ENCODE peak calls at places on chromosomes 13 and 19, in ten cellular contexts. U, I, V, T, C, M, O, L, Q and H are unnamed samples. For H3K27me3, the result is how much of the 10 kb centered on the place peaks cover.

GRCh38 chr13:24228852-24229458 is 68.4 kb downstream of the SPATA13 start:
- DNase-seq in U (no peak), I (peak), V (no peak), T (peak), C (peak), M (no peak), O (peak), L (no peak), Q (no peak), H (no peak)

GRCh38 chr19:9306443-9306842 is 3.2 kb downstream of the ZNF699 start:
- DNase-seq in U (no peak), I (no peak), V (no peak), T (peak), C (no peak), M (no peak), O (no peak), L (no peak), Q (no peak), H (no peak)

GRCh38 chr13:38582133-38582532 is 104.7 kb upstream of the FREM2 start:
- DNase-seq in U (no peak), I (peak), V (no peak), T (peak), C (peak), M (no peak), O (peak), L (no peak), Q (no peak), H (no peak)

GRCh38 chr13:44197791-44198770 is 175.5 kb upstream of the SERP2 start:
- DNase-seq in U (no peak), I (no peak), V (no peak), T (peak), C (no peak), M (no peak), O (no peak), L (no peak), Q (no peak), H (no peak)

GRCh38 chr19:50202399-50202798 is 1.0 kb upstream of the MYH14 start:
- DNase-seq in U (no peak), I (no peak), V (no peak), T (no peak), C (no peak), M (no peak), O (no peak), L (no peak), Q (no peak), H (no peak)

GRCh38 chr19:2624537-2625091 is 77.9 kb downstream of the GNG7 start:
- DNase-seq in U (no peak), I (no peak), V (no peak), T (no peak), C (peak), M (peak), O (peak), L (no peak), Q (no peak), H (peak)

GRCh38 chr13:32938907-32939306 is 77.3 kb upstream of the KL start:
- DNase-seq in U (no peak), I (no peak), V (no peak), T (peak), C (no peak), M (no peak), O (no peak), L (no peak), Q (no peak), H (no peak)

GRCh38 chr19:29771708-29772415 is 39.9 kb upstream of the CCNE1 start:
- DNase-seq in U (peak), I (peak), V (peak), T (peak), C (peak), M (no peak), O (peak), L (no peak), Q (no peak), H (no peak)

GRCh38 chr19:13329766-13330165 is 176.5 kb downstream of the CACNA1A start:
- DNase-seq in U (no peak), I (no peak), V (no peak), T (peak), C (no peak), M (no peak), O (no peak), L (no peak), Q (no peak), H (no peak)

GRCh38 chr13:79228972-79229371 is 177.1 kb downstream of the RBM26 start:
- DNase-seq in U (no peak), I (no peak), V (no peak), T (no peak), C (no peak), M (no peak), O (no peak), L (no peak), Q (no peak), H (no peak)

GRCh38 chr13:94065741-94066140 is 413.7 kb downstream of the DCT start:
- DNase-seq in U (no peak), I (no peak), V (no peak), T (peak), C (no peak), M (no peak), O (no peak), L (no peak), Q (no peak), H (no peak)

GRCh38 chr13:112990783-112991182 is 21.8 kb downstream of the MCF2L start:
- DNase-seq in U (no peak), I (no peak), V (peak), T (no peak), C (no peak), M (no peak), O (peak), L (no peak), Q (no peak), H (no peak)

GRCh38 chr13:41327994-41328778 is 17.1 kb downstream of the NAA16 start:
- DNase-seq in U (no peak), I (peak), V (no peak), T (no peak), C (no peak), M (no peak), O (no peak), L (no peak), Q (no peak), H (no peak)

GRCh38 chr19:15769586-15769985 is 17.9 kb upstream of the OR10H5 start:
- DNase-seq in U (no peak), I (no peak), V (no peak), T (no peak), C (no peak), M (no peak), O (no peak), L (no peak), Q (no peak), H (no peak)

GRCh38 chr13:19622189-19622588 is 11.3 kb upstream of the MPHOSPH8 start:
- DNase-seq in U (no peak), I (no peak), V (no peak), T (no peak), C (no peak), M (no peak), O (no peak), L (no peak), Q (no peak), H (no peak)

GRCh38 chr13:29849731-29850212 is 645 bp downstream of the UBL3 start:
- DNase-seq in U (peak), I (peak), V (peak), T (peak), C (peak), M (peak), O (peak), L (peak), Q (no peak), H (peak)

GRCh38 chr13:112643759-112644459 is 45.9 kb upstream of the ATP11A start:
- DNase-seq in U (no peak), I (no peak), V (no peak), T (no peak), C (no peak), M (no peak), O (peak), L (peak), Q (no peak), H (peak)

GRCh38 chr13:27465611-27466010 is 15.2 kb upstream of the MTIF3 start:
- DNase-seq in U (no peak), I (peak), V (no peak), T (no peak), C (no peak), M (no peak), O (no peak), L (no peak), Q (no peak), H (no peak)

GRCh38 chr19:41377977-41378707 is 1.8 kb downstream of the TMEM91 start:
- DNase-seq in U (no peak), I (no peak), V (no peak), T (no peak), C (no peak), M (no peak), O (no peak), L (peak), Q (no peak), H (no peak)

GRCh38 chr19:7595466-7596133 is at the start of gene CAMSAP3:
- DNase-seq in U (no peak), I (no peak), V (peak), T (no peak), C (no peak), M (no peak), O (peak), L (no peak), Q (no peak), H (no peak)

GRCh38 chr13:31611214-31611613 is 128.1 kb upstream of the RXFP2 start:
- DNase-seq in U (no peak), I (no peak), V (no peak), T (no peak), C (no peak), M (no peak), O (no peak), L (no peak), Q (no peak), H (no peak)

GRCh38 chr13:94520001-94520400 is 40.5 kb upstream of the DCT start:
- DNase-seq in U (no peak), I (no peak), V (no peak), T (no peak), C (no peak), M (no peak), O (no peak), L (no peak), Q (no peak), H (no peak)

GRCh38 chr13:109649713-109650112 is 136.7 kb downstream of the IRS2 start:
- DNase-seq in U (no peak), I (no peak), V (no peak), T (no peak), C (no peak), M (no peak), O (no peak), L (no peak), Q (no peak), H (no peak)

GRCh38 chr19:14146789-14147216 is 10.4 kb upstream of the ASF1B start:
- DNase-seq in U (no peak), I (no peak), V (no peak), T (peak), C (peak), M (no peak), O (no peak), L (peak), Q (no peak), H (no peak)

GRCh38 chr19:49692102-49692599 is 1.2 kb downstream of the CPT1C start:
- DNase-seq in U (peak), I (no peak), V (no peak), T (no peak), C (no peak), M (no peak), O (no peak), L (no peak), Q (no peak), H (no peak)

GRCh38 chr13:75151081-75151643 is 330.8 kb downstream of the TBC1D4 start:
- DNase-seq in U (no peak), I (no peak), V (no peak), T (peak), C (no peak), M (no peak), O (no peak), L (no peak), Q (no peak), H (no peak)

GRCh38 chr13:86559915-86560314 is 760.7 kb upstream of the SLITRK6 start:
- DNase-seq in U (no peak), I (no peak), V (no peak), T (no peak), C (no peak), M (no peak), O (no peak), L (no peak), Q (no peak), H (no peak)

GRCh38 chr13:45456196-45456972 is 8.4 kb upstream of the COG3 start:
- DNase-seq in U (no peak), I (peak), V (no peak), T (peak), C (no peak), M (no peak), O (no peak), L (no peak), Q (no peak), H (no peak)

GRCh38 chr19:9945319-9945966 is 9.1 kb upstream of the OLFM2 start:
- DNase-seq in U (peak), I (peak), V (peak), T (peak), C (peak), M (peak), O (peak), L (peak), Q (no peak), H (no peak)

GRCh38 chr19:34365463-34366401 is 736 bp downstream of the GPI start:
- DNase-seq in U (peak), I (peak), V (peak), T (peak), C (peak), M (no peak), O (peak), L (peak), Q (no peak), H (peak)

GRCh38 chr19:47485210-47485609 is 1.2 kb upstream of the KPTN start:
- DNase-seq in U (no peak), I (no peak), V (no peak), T (no peak), C (no peak), M (no peak), O (no peak), L (no peak), Q (no peak), H (no peak)

GRCh38 chr19:408441-409005 is 424 bp downstream of the C2CD4C start:
- DNase-seq in U (no peak), I (no peak), V (no peak), T (no peak), C (no peak), M (no peak), O (no peak), L (no peak), Q (no peak), H (peak)
- H3K4me3 ChIP-seq in U (peak), I (peak), V (peak), T (peak), C (peak), M (peak), O (no peak), L (peak), Q (peak), H (peak)

DNA sequence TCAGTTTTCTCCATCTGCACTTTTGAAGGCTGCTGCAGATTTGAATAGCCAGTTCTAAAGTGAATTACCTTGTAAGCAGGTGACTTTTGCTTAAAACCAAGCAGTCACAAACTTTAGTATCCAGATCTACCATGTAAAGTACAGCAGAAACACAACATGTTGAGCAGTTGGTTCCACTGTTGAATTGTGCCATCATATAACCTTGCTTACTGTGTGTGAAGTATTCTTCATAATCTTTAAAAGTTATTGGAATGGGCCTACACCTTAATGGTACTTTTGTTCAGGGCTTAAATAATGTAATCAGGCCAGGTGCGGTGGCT is 23.2 kb upstream of the MTUS2 start:
- DNase-seq in U (no peak), I (no peak), V (no peak), T (no peak), C (no peak), M (no peak), O (no peak), L (no peak), Q (no peak), H (no peak)
- H3K27me3 ChIP-seq in U (under half), I (under half), V (under half), T (under half), C (under half), M (under half), O (under half), L (under half), Q (under half), H (under half)

GRCh38 chr19:12140545-12141404 is 625 bp upstream of the ZNF20 start:
- DNase-seq in U (peak), I (peak), V (peak), T (peak), C (peak), M (peak), O (peak), L (peak), Q (peak), H (peak)

GRCh38 chr19:12141405-12141736 is 1.2 kb upstream of the ZNF20 start:
- DNase-seq in U (no peak), I (no peak), V (no peak), T (no peak), C (no peak), M (no peak), O (no peak), L (no peak), Q (no peak), H (no peak)

GRCh38 chr19:12137541-12137940 is 2.6 kb downstream of the ZNF20 start:
- DNase-seq in U (no peak), I (no peak), V (no peak), T (no peak), C (no peak), M (no peak), O (no peak), L (no peak), Q (no peak), H (no peak)

GRCh38 chr19:12139309-12139708 is 841 bp downstream of the ZNF20 start:
- DNase-seq in U (no peak), I (no peak), V (no peak), T (peak), C (no peak), M (no peak), O (no peak), L (no peak), Q (no peak), H (no peak)

GRCh38 chr19:12139885-12140544 is at the start of gene ZNF20:
- DNase-seq in U (peak), I (peak), V (peak), T (peak), C (peak), M (peak), O (peak), L (peak), Q (peak), H (peak)
- TF ChIP-seq POLR2A in U (peak), I (no peak), V (peak), T (peak), C (no peak), M (no peak), O (peak), L (peak), Q (no peak), H (no peak)

GRCh38 chr19:1213391-1214286 is 8.1 kb downstream of the STK11 start:
- DNase-seq in U (peak), I (peak), V (peak), T (peak), C (peak), M (peak), O (peak), L (peak), Q (no peak), H (peak)
- H3K4me3 ChIP-seq in U (no peak), I (no peak), V (no peak), T (no peak), C (no peak), M (peak), O (no peak), L (no peak), Q (no peak), H (no peak)

GRCh38 chr19:19259741-19260140 is 13.4 kb downstream of the TM6SF2 start:
- DNase-seq in U (no peak), I (peak), V (no peak), T (peak), C (peak), M (no peak), O (no peak), L (no peak), Q (no peak), H (no peak)

GRCh38 chr19:19258589-19259338 is 14.3 kb downstream of the TM6SF2 start:
- DNase-seq in U (no peak), I (no peak), V (no peak), T (no peak), C (no peak), M (no peak), O (no peak), L (no peak), Q (no peak), H (no peak)

GRCh38 chr19:19257137-19257536 is 16.0 kb downstream of the TM6SF2 start:
- DNase-seq in U (no peak), I (no peak), V (no peak), T (no peak), C (no peak), M (no peak), O (no peak), L (no peak), Q (no peak), H (no peak)

GRCh38 chr19:19257836-19258588 is 15.1 kb downstream of the TM6SF2 start:
- DNase-seq in U (no peak), I (no peak), V (no peak), T (no peak), C (no peak), M (no peak), O (no peak), L (no peak), Q (no peak), H (no peak)

DNA sequence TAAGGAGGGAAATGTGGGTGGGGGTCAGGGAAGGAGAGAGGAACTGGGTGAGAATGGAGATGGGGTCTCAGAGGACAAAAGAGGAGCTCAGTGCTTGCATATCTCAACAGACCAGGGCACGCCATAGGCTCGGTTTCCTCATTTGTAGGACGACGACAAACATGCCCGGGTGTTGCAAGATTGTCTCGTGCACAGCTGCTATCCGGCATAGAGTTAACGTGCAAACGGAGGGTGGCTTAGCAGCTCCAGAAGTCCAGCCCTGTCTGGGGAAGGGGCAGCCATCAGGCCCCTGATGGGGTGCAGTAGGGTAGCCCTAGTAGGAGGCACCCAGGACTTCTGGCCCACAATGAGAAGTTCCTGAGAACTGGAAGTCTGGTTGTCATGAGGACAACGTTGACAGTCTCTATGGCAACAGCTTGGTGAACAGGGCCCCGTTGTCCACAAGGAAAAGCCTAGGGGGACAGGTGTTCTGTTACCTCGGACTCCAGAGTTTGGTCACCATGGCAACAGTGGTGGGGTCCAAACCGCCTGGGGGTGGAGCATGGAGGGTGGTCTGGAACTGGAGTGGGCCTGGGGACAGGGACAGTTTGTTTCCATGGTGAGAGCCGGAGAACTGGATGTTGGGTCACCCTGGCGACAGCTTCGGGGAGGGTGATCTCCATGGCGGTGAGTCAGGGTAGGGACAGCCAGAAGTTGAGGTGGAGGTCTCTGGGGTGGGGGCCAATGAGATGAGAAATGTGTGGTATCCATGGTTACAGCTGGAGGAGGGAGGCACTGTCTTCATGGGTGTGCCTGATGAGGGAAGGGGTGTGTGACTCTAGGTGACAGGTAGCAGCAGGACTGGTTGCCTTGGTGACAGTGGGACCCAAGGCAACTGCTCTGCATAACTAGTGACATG is 16.8 kb downstream of the TM6SF2 start:
- DNase-seq in U (no peak), I (no peak), V (no peak), T (no peak), C (no peak), M (no peak), O (no peak), L (no peak), Q (no peak), H (no peak)
- H3K27me3 ChIP-seq in U (under half), I (under half), V (half or more), T (under half), C (under half), M (under half), O (under half), L (under half), Q (under half), H (under half)